ENCODE peak calls at places on chromosomes 4 and X, in five cellular contexts. One of them, this sample, is unnamed.

GRCh38 chr4:107066622-107067021 is 30.5 kb upstream of the DKK2 start:
- DNase-seq in left lung: no peak
- DNase-seq in CD4-positive, alpha-beta T cell: no peak
- DNase-seq in caudate nucleus: no peak
- DNase-seq in heart right ventricle: no peak
- DNase-seq in this sample: no peak

GRCh38 chr4:150582881-150583286 is 933 bp downstream of the MAB21L2 start:
- DNase-seq in left lung: peak
- DNase-seq in CD4-positive, alpha-beta T cell: no peak
- DNase-seq in caudate nucleus: no peak
- DNase-seq in heart right ventricle: no peak
- DNase-seq in this sample: no peak

GRCh38 chrX:133402042-133402453 is 13.2 kb downstream of the GPC4 start:
- DNase-seq in left lung: no peak
- DNase-seq in CD4-positive, alpha-beta T cell: no peak
- DNase-seq in caudate nucleus: no peak
- DNase-seq in heart right ventricle: no peak
- DNase-seq in this sample: no peak

GRCh38 chr4:104519588-104519987 is 24.9 kb upstream of the CXXC4 start:
- DNase-seq in left lung: no peak
- DNase-seq in CD4-positive, alpha-beta T cell: no peak
- DNase-seq in caudate nucleus: no peak
- DNase-seq in heart right ventricle: no peak
- DNase-seq in this sample: no peak

GRCh38 chr4:186081202-186081807 is 12.3 kb downstream of the TLR3 start:
- DNase-seq in left lung: no peak
- DNase-seq in CD4-positive, alpha-beta T cell: no peak
- DNase-seq in caudate nucleus: no peak
- DNase-seq in heart right ventricle: no peak
- DNase-seq in this sample: no peak

GRCh38 chrX:103517246-103517645 is 2.0 kb downstream of the RAB40A start:
- DNase-seq in left lung: no peak
- DNase-seq in CD4-positive, alpha-beta T cell: no peak
- DNase-seq in caudate nucleus: no peak
- DNase-seq in heart right ventricle: no peak
- DNase-seq in this sample: no peak

GRCh38 chr4:152525878-152526277 is 10.0 kb downstream of the FBXW7 start:
- DNase-seq in left lung: no peak
- DNase-seq in CD4-positive, alpha-beta T cell: no peak
- DNase-seq in caudate nucleus: no peak
- DNase-seq in heart right ventricle: no peak
- DNase-seq in this sample: no peak

GRCh38 chrX:7086384-7086783 is 61.1 kb upstream of the STS start:
- DNase-seq in left lung: no peak
- DNase-seq in CD4-positive, alpha-beta T cell: no peak
- DNase-seq in caudate nucleus: no peak
- DNase-seq in heart right ventricle: no peak
- DNase-seq in this sample: no peak

GRCh38 chrX:139246295-139246694 is 284.2 kb upstream of the F9 start:
- DNase-seq in left lung: no peak
- DNase-seq in CD4-positive, alpha-beta T cell: no peak
- DNase-seq in caudate nucleus: no peak
- DNase-seq in heart right ventricle: no peak
- DNase-seq in this sample: no peak

GRCh38 chr4:112321768-112322684 is 24.9 kb downstream of the ALPK1 start:
- DNase-seq in left lung: no peak
- DNase-seq in CD4-positive, alpha-beta T cell: peak
- DNase-seq in caudate nucleus: no peak
- DNase-seq in heart right ventricle: peak
- DNase-seq in this sample: peak

GRCh38 chr4:677431-678293 is 3.3 kb downstream of the MYL5 start:
- DNase-seq in left lung: peak
- DNase-seq in CD4-positive, alpha-beta T cell: no peak
- DNase-seq in caudate nucleus: no peak
- DNase-seq in heart right ventricle: no peak
- DNase-seq in this sample: no peak

GRCh38 chrX:37437160-37437559 is 88.0 kb downstream of the PRRG1 start:
- DNase-seq in left lung: no peak
- DNase-seq in CD4-positive, alpha-beta T cell: no peak
- DNase-seq in caudate nucleus: no peak
- DNase-seq in heart right ventricle: no peak
- DNase-seq in this sample: no peak

GRCh38 chrX:20361890-20362262 is 95.2 kb upstream of the RPS6KA3 start:
- DNase-seq in left lung: no peak
- DNase-seq in CD4-positive, alpha-beta T cell: no peak
- DNase-seq in caudate nucleus: no peak
- DNase-seq in heart right ventricle: no peak
- DNase-seq in this sample: no peak

GRCh38 chr4:67873116-67873515 is 10.7 kb downstream of the TMPRSS11D start:
- DNase-seq in left lung: no peak
- DNase-seq in CD4-positive, alpha-beta T cell: no peak
- DNase-seq in caudate nucleus: no peak
- DNase-seq in heart right ventricle: no peak
- DNase-seq in this sample: no peak

GRCh38 chr4:20046931-20047677 is 204.6 kb upstream of the SLIT2 start:
- DNase-seq in left lung: no peak
- DNase-seq in CD4-positive, alpha-beta T cell: no peak
- DNase-seq in caudate nucleus: no peak
- DNase-seq in heart right ventricle: no peak
- DNase-seq in this sample: no peak

DNA sequence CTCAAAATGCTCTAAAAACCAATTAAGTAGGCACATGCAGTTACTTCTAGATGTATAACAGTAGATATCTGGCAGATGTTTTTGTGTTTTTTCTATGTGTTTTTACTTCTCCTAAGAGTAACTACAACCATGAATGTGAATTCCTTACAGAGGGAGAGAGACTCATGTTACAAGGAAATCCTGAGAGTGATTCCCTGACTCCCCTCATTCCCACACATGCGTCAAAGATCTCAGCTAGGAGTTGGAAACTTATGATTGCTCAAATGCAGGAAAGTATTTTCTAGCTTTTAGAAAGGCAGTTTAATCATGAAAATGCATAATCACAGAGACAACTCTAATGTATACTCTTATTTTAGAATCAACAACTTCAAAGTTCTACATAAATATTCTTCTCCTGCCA is 121.8 kb downstream of the PDE5A start:
- DNase-seq in left lung: no peak
- DNase-seq in CD4-positive, alpha-beta T cell: no peak
- DNase-seq in caudate nucleus: no peak
- DNase-seq in heart right ventricle: no peak
- DNase-seq in this sample: no peak
- H3K27ac ChIP-seq in left lung: no peak
- H3K27ac ChIP-seq in CD4-positive, alpha-beta T cell: no peak
- H3K27ac ChIP-seq in caudate nucleus: no peak
- H3K27ac ChIP-seq in heart right ventricle: no peak
- H3K27ac ChIP-seq in this sample: no peak

GRCh38 chr4:89287945-89288344 is 19.7 kb downstream of the GPRIN3 start:
- DNase-seq in left lung: no peak
- DNase-seq in CD4-positive, alpha-beta T cell: no peak
- DNase-seq in caudate nucleus: no peak
- DNase-seq in heart right ventricle: no peak
- DNase-seq in this sample: no peak

GRCh38 chr4:89290727-89291126 is 16.9 kb downstream of the GPRIN3 start:
- DNase-seq in left lung: no peak
- DNase-seq in CD4-positive, alpha-beta T cell: no peak
- DNase-seq in caudate nucleus: no peak
- DNase-seq in heart right ventricle: peak
- DNase-seq in this sample: no peak

GRCh38 chr4:89289312-89289711 is 18.3 kb downstream of the GPRIN3 start:
- DNase-seq in left lung: no peak
- DNase-seq in CD4-positive, alpha-beta T cell: no peak
- DNase-seq in caudate nucleus: no peak
- DNase-seq in heart right ventricle: no peak
- DNase-seq in this sample: no peak

GRCh38 chr4:89285735-89286134 is 21.9 kb downstream of the GPRIN3 start:
- DNase-seq in left lung: no peak
- DNase-seq in CD4-positive, alpha-beta T cell: no peak
- DNase-seq in caudate nucleus: no peak
- DNase-seq in heart right ventricle: no peak
- DNase-seq in this sample: no peak

DNA sequence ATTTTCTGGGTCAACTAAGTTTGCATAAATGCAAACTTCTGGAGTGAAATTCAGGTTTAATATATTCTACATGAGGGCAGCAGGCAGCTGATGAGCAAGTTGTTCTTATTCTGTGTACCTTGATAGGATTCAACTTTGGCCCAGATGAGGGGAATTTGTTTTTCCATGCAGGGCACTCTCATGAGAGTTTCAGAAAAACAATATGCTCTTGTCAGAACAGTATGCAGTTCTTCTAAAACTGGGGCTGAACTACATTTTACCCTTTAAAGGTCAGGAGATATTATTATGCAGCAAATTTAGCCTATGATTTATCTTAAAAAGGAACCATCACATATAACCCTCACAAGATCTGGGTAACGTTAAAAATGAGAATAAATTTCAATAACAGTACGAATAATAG is 19.2 kb downstream of the GPRIN3 start:
- DNase-seq in left lung: no peak
- DNase-seq in CD4-positive, alpha-beta T cell: no peak
- DNase-seq in caudate nucleus: no peak
- DNase-seq in heart right ventricle: no peak
- DNase-seq in this sample: no peak
- H3K27ac ChIP-seq in left lung: no peak
- H3K27ac ChIP-seq in CD4-positive, alpha-beta T cell: no peak
- H3K27ac ChIP-seq in caudate nucleus: no peak
- H3K27ac ChIP-seq in heart right ventricle: no peak
- H3K27ac ChIP-seq in this sample: no peak

DNA sequence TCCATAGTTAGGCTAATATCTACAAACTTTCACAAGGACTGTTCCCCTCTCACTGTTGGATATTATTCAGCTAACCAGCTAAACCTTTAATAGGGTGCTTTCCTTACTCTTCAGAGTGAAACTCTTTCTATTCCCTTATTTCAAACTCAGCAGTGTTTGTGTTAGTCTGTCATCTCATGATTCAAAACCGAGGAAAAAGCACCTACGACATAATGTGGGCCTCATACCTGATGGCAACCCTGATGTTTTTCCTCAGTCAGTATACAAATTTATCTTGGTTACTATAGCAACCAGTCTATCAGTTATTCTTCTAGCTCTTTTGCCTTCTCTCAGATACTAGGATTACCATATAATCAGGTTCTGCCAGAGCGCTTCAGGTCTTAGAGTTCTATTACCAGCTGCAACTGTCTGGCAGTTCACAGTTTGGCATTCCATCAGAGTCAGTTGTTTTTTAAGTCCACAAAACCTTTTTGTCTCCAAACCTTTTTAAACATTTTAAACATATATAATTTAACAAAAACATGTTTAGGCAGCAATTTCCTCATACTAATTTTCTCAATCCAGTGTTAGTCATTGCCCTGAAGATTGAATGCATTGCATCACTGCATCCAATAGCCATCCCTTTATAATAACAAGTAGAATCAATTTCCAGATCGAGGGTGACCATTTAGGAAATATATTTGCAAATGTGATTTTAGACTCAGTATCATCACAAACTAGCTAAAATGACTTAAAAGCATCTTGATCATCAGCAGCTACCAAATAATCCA is 7.4 kb downstream of the WDR44 start:
- DNase-seq in left lung: no peak
- DNase-seq in CD4-positive, alpha-beta T cell: no peak
- DNase-seq in caudate nucleus: no peak
- DNase-seq in heart right ventricle: no peak
- DNase-seq in this sample: no peak
- H3K27ac ChIP-seq in left lung: no peak
- H3K27ac ChIP-seq in CD4-positive, alpha-beta T cell: no peak
- H3K27ac ChIP-seq in caudate nucleus: no peak
- H3K27ac ChIP-seq in heart right ventricle: no peak
- H3K27ac ChIP-seq in this sample: no peak

GRCh38 chr4:125316391-125316780 is 1.6 kb downstream of the FAT4 start:
- DNase-seq in left lung: peak
- DNase-seq in CD4-positive, alpha-beta T cell: no peak
- DNase-seq in caudate nucleus: no peak
- DNase-seq in heart right ventricle: peak
- DNase-seq in this sample: no peak

GRCh38 chr4:125319311-125319710 is 4.6 kb downstream of the FAT4 start:
- DNase-seq in left lung: no peak
- DNase-seq in CD4-positive, alpha-beta T cell: no peak
- DNase-seq in caudate nucleus: no peak
- DNase-seq in heart right ventricle: no peak
- DNase-seq in this sample: no peak

GRCh38 chr4:125316781-125317525 is 2.2 kb downstream of the FAT4 start:
- DNase-seq in left lung: peak
- DNase-seq in CD4-positive, alpha-beta T cell: no peak
- DNase-seq in caudate nucleus: no peak
- DNase-seq in heart right ventricle: peak
- DNase-seq in this sample: peak

GRCh38 chr4:125315571-125316390 is 1.0 kb downstream of the FAT4 start:
- DNase-seq in left lung: peak
- DNase-seq in CD4-positive, alpha-beta T cell: no peak
- DNase-seq in caudate nucleus: peak
- DNase-seq in heart right ventricle: peak
- DNase-seq in this sample: peak

GRCh38 chr4:125317526-125317880 is 2.7 kb downstream of the FAT4 start:
- DNase-seq in left lung: peak
- DNase-seq in CD4-positive, alpha-beta T cell: no peak
- DNase-seq in caudate nucleus: no peak
- DNase-seq in heart right ventricle: peak
- DNase-seq in this sample: peak
- H3K27ac ChIP-seq in left lung: peak
- H3K27ac ChIP-seq in CD4-positive, alpha-beta T cell: no peak
- H3K27ac ChIP-seq in caudate nucleus: no peak
- H3K27ac ChIP-seq in heart right ventricle: no peak
- H3K27ac ChIP-seq in this sample: peak

GRCh38 chr4:98664959-98665358 is 6.5 kb upstream of the TSPAN5 start:
- DNase-seq in left lung: no peak
- DNase-seq in CD4-positive, alpha-beta T cell: no peak
- DNase-seq in caudate nucleus: no peak
- DNase-seq in heart right ventricle: no peak
- DNase-seq in this sample: no peak
- H3K27ac ChIP-seq in left lung: no peak
- H3K27ac ChIP-seq in CD4-positive, alpha-beta T cell: peak
- H3K27ac ChIP-seq in caudate nucleus: no peak
- H3K27ac ChIP-seq in heart right ventricle: no peak
- H3K27ac ChIP-seq in this sample: no peak

DNA sequence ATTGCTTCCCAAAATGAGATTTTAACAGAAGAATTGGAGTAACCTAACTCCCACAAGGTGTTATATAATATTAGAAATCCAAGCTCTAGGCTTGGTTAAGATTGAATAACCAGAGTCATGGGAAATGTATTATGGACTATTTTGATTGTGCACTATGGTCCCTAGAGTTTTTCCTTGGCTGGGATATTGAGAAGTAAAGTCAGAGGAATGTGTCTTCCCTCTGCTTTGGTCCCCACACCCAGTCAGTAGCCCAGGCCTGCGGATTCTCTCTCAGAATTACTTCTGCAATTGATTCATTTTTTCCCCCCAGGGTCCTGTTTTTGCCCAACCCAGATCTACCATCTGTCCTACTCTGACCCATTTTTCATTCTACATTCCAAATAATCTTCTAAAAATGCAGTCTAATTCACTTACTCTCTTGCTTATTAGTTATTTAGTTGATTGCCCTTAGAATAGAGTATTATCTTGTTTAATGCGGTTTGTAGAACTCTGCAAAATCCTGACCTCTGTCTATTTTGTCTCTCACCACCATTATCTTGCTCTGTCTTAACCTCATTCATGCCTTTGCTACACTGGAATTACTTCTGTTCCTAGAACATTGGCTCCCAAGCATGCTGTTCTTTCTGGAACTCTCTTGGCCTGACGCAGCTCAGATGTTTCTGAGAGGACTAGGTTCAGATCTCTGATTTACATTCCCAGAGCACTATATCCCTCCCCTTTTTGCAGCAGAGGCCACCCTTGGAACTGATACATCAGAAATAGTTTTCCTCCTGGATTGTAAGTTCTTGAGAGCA is 23.6 kb downstream of the GUCY1A1 start:
- DNase-seq in left lung: no peak
- DNase-seq in CD4-positive, alpha-beta T cell: no peak
- DNase-seq in caudate nucleus: no peak
- DNase-seq in heart right ventricle: no peak
- DNase-seq in this sample: no peak
- H3K27ac ChIP-seq in left lung: no peak
- H3K27ac ChIP-seq in CD4-positive, alpha-beta T cell: no peak
- H3K27ac ChIP-seq in caudate nucleus: no peak
- H3K27ac ChIP-seq in heart right ventricle: peak
- H3K27ac ChIP-seq in this sample: no peak